ENCODE peak calls at places on chromosomes 11 and 22, in nine cellular contexts. F is hepatocyte, L is HCT116, N is cardiac muscle cell, A is Peyer's patch, Y is transverse colon, X is mucosa of descending colon, R is fibroblast of lung, J is body of pancreas. C is an unnamed sample.

GRCh38 chr11:64803846-64804345 is 882 bp upstream of the MAP4K2 start:
- DNase-seq in F (no peak), L (no peak), N (no peak), A (no peak), Y (no peak), X (no peak), R (no peak), J (no peak), C (peak; percentile 87)

GRCh38 chr22:33405194-33405593 is 347.0 kb upstream of the SYN3 start:
- DNase-seq in F (no peak), L (no peak), N (no peak), A (no peak), Y (no peak), X (no peak), R (no peak), J (no peak), C (no peak)

GRCh38 chr11:61023086-61024035 is 51.9 kb downstream of the CD6 start:
- DNase-seq in F (no peak), L (no peak), N (no peak), A (peak; percentile 77), Y (peak; percentile 25), X (no peak), R (no peak), J (no peak), C (no peak)

GRCh38 chr11:579830-580601 is 3.7 kb downstream of the PHRF1 start:
- DNase-seq in F (peak; percentile 76), L (no peak), N (no peak), A (peak; percentile 79), Y (no peak), X (no peak), R (peak; percentile 27), J (peak; percentile 39), C (peak; percentile 40)

GRCh38 chr11:14764899-14765527 is 121.4 kb downstream of the PDE3B start:
- DNase-seq in F (no peak), L (no peak), N (peak; percentile 95), A (no peak), Y (no peak), X (no peak), R (peak; percentile 78), J (no peak), C (no peak)

GRCh38 chr11:61949169-61950034 is 749 bp upstream of the BEST1 start:
- DNase-seq in F (peak; percentile 87), L (peak; percentile 81), N (peak; percentile 98), A (peak; percentile 75), Y (peak; percentile 64), X (peak; percentile 64), R (peak; percentile 79), J (peak; percentile 77), C (peak; percentile 84)

GRCh38 chr22:39176673-39177455 is 24.4 kb upstream of the CBX7 start:
- DNase-seq in F (no peak), L (no peak), N (no peak), A (no peak), Y (no peak), X (no peak), R (no peak), J (no peak), C (peak; percentile 73)

GRCh38 chr11:58578635-58579191 is at the start of gene ZFP91:
- DNase-seq in F (peak; percentile 100), L (peak; percentile 95), N (peak; percentile 99), A (peak; percentile 99), Y (peak; percentile 98), X (peak; percentile 98), R (peak; percentile 97), J (peak; percentile 98), C (peak; percentile 98)

GRCh38 chr22:38401336-38402084 is 53.5 kb downstream of the KCNJ4 start:
- DNase-seq in F (no peak), L (no peak), N (no peak), A (no peak), Y (no peak), X (no peak), R (no peak), J (no peak), C (peak; percentile 69)

GRCh38 chr11:71300187-71300586 is 47.8 kb upstream of the SHANK2 start:
- DNase-seq in F (no peak), L (no peak), N (no peak), A (peak; percentile 3), Y (no peak), X (no peak), R (no peak), J (no peak), C (no peak)

GRCh38 chr11:62477927-62478326 is 59.1 kb downstream of the SCGB1A1 start:
- DNase-seq in F (no peak), L (no peak), N (no peak), A (no peak), Y (no peak), X (no peak), R (no peak), J (no peak), C (peak; percentile 74)

GRCh38 chr11:133908827-133909226 is 47.9 kb downstream of the IGSF9B start:
- DNase-seq in F (no peak), L (no peak), N (no peak), A (no peak), Y (no peak), X (no peak), R (no peak), J (no peak), C (no peak)

GRCh38 chr11:79244175-79244804 is 196.5 kb downstream of the TENM4 start:
- DNase-seq in F (peak; percentile 64), L (no peak), N (peak; percentile 92), A (no peak), Y (no peak), X (no peak), R (peak; percentile 95), J (no peak), C (no peak)

GRCh38 chr22:28479912-28480311 is 199.7 kb downstream of the TTC28 start:
- DNase-seq in F (no peak), L (no peak), N (no peak), A (no peak), Y (no peak), X (no peak), R (no peak), J (no peak), C (no peak)

GRCh38 chr11:117300301-117300700 is 9.2 kb downstream of the BACE1-AS start:
- DNase-seq in F (peak; percentile 71), L (no peak), N (peak; percentile 63), A (no peak), Y (peak; percentile 23), X (no peak), R (peak; percentile 69), J (peak; percentile 64), C (peak; percentile 77)

GRCh38 chr11:121291896-121292502 is 572 bp upstream of the SC5D start:
- DNase-seq in F (peak; percentile 19), L (no peak), N (peak; percentile 7), A (no peak), Y (peak; percentile 11), X (no peak), R (peak; percentile 13), J (no peak), C (no peak)

GRCh38 chr11:120334894-120335462 is 1.2 kb upstream of the ARHGEF12 start:
- DNase-seq in F (peak; percentile 88), L (no peak), N (peak; percentile 90), A (peak; percentile 89), Y (peak; percentile 74), X (no peak), R (peak; percentile 87), J (peak; percentile 78), C (peak; percentile 77)

GRCh38 chr11:109668973-109669634 is 247.1 kb downstream of the C11orf87 start:
- DNase-seq in F (no peak), L (no peak), N (peak; percentile 6), A (no peak), Y (no peak), X (no peak), R (peak; percentile 28), J (no peak), C (no peak)

GRCh38 chr11:46254135-46254491 is 23.3 kb upstream of the CREB3L1 start:
- DNase-seq in F (peak; percentile 63), L (no peak), N (no peak), A (peak; percentile 73), Y (peak; percentile 78), X (peak; percentile 85), R (no peak), J (no peak), C (no peak)

GRCh38 chr11:44732564-44732963 is 5.8 kb downstream of the TSPAN18 start:
- DNase-seq in F (no peak), L (no peak), N (no peak), A (no peak), Y (no peak), X (no peak), R (no peak), J (no peak), C (no peak)
- H3K4me1 ChIP-seq in F (peaks cover 18% of the 10 kb centered on the region), L (no peaks in the 10 kb centered on the region), N (peaks cover 55% of the 10 kb centered on the region), A (peaks cover 2% of the 10 kb centered on the region), Y (peaks cover 10% of the 10 kb centered on the region), X (peaks cover 1% of the 10 kb centered on the region), R (no peaks in the 10 kb centered on the region), J (peaks cover 9% of the 10 kb centered on the region), C (no peaks in the 10 kb centered on the region)

DNA sequence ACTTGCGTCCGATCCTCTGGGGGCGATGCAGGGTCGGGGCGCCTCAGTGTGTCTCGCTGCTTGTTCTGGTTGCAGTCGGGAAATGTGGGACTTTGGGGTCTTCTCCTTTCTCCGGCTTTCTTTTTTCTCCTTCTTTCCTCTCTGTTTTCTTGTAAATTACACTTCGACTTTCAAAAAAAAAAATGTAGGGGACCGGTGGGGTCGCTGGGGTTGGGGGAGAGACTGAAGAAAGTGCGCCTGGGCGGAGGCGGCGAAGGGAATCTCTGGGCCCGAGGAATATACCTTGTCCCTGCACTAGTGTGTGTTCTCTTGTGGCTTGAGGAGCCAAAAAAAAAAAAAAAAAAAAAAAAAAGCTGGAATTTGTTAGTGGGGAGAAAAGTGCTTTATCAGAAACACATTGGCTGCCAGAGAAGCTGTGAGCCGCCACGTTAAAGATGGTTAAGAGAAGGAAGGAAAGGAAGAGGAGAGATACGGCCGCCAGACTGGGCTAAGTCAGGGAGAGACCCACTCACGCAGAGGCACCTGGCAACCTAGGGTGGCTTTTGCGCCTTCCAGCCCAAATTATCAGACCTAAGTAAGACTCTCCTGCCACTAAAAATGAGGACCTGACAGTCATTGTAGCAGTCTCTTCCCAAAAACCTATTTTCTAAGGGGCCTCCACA is 8.4 kb upstream of the FLI1 start:
- DNase-seq in F (no peak), L (no peak), N (peak; percentile 47), A (no peak), Y (no peak), X (no peak), R (no peak), J (no peak), C (no peak)
- H3K4me1 ChIP-seq in F (peaks cover 22% of the 10 kb centered on the region), L (no peaks in the 10 kb centered on the region), N (peaks cover 9% of the 10 kb centered on the region), A (peaks cover 13% of the 10 kb centered on the region), Y (peaks cover 27% of the 10 kb centered on the region), X (peaks cover 11% of the 10 kb centered on the region), R (peaks cover 10% of the 10 kb centered on the region), J (peaks cover 41% of the 10 kb centered on the region), C (peaks cover 2% of the 10 kb centered on the region)

GRCh38 chr11:66059966-66060680 is 8.0 kb downstream of the SF3B2 start:
- DNase-seq in F (no peak), L (no peak), N (no peak), A (no peak), Y (no peak), X (no peak), R (no peak), J (no peak), C (no peak)
- H3K4me1 ChIP-seq in F (no peaks in the 10 kb centered on the region), L (no peaks in the 10 kb centered on the region), N (no peaks in the 10 kb centered on the region), A (no peaks in the 10 kb centered on the region), Y (no peaks in the 10 kb centered on the region), X (no peaks in the 10 kb centered on the region), R (no peaks in the 10 kb centered on the region), J (no peaks in the 10 kb centered on the region), C (no peaks in the 10 kb centered on the region)

DNA sequence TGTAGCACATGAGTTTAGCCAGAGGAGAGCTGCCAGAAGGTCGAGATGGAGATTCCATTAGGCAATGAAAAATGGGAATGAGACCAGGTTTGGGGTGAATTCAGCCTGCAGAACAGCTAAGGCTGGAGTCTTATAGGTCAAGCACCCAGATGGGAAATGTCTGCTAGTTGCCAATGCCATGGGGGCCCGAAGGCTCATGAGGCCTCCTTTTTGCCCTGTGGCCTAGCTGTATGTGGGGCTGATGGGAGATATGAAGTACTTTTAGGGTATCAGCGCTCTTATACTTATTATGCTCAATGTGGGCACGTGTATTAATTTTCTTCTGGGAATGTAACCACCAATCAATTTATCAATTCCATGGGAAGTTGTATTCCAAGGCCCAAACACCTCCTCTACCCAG is 8.7 kb downstream of the PPFIBP2 start:
- DNase-seq in F (no peak), L (no peak), N (no peak), A (peak; percentile 18), Y (no peak), X (no peak), R (no peak), J (no peak), C (no peak)
- H3K4me1 ChIP-seq in F (peaks cover 9% of the 10 kb centered on the region), L (no peaks in the 10 kb centered on the region), N (no peaks in the 10 kb centered on the region), A (no peaks in the 10 kb centered on the region), Y (no peaks in the 10 kb centered on the region), X (no peaks in the 10 kb centered on the region), R (no peaks in the 10 kb centered on the region), J (no peaks in the 10 kb centered on the region), C (peaks cover 7% of the 10 kb centered on the region)

C was measured in endodermal cell.